ENCODE peak calls at places on chromosomes 6 and 20, in eight cellular contexts. D, L, Y, I, Z, E, S and H are unnamed samples.

GRCh38 chr6:154986787-154987235 is 8.3 kb upstream of the TIAM2 start:
- DNase-seq in E (no peak), Y (no peak), Z (no peak), I (no peak), L (no peak), D (no peak), S (no peak), H (no peak)

GRCh38 chr6:144008501-144009245 is 614 bp upstream of the PLAGL1 start:
- DNase-seq in S (peak), I (no peak), L (peak), E (peak), D (no peak), Y (peak), Z (peak), H (no peak)

GRCh38 chr20:25459916-25460590 is 52.6 kb downstream of the GINS1 start:
- DNase-seq in I (no peak), E (no peak), D (no peak), L (no peak), Z (no peak), Y (no peak), S (no peak), H (no peak)

GRCh38 chr20:47727170-47727880 is 58.0 kb downstream of the SULF2 start:
- DNase-seq in E (peak), Y (no peak), Z (peak), S (no peak), I (no peak), D (no peak), L (peak), H (no peak)

GRCh38 chr6:2182251-2182650 is 63.2 kb downstream of the GMDS start:
- DNase-seq in E (no peak), D (no peak), Z (peak), L (no peak), I (no peak), S (no peak), Y (no peak), H (no peak)

GRCh38 chr20:62523473-62524203 is 47.8 kb upstream of the GATA5 start:
- DNase-seq in D (no peak), Y (no peak), S (no peak), L (no peak), I (peak), Z (peak), E (no peak), H (peak)

GRCh38 chr6:168089186-168090063 is 10.4 kb upstream of the FRMD1 start:
- DNase-seq in I (no peak), Z (no peak), D (no peak), L (no peak), Y (no peak), S (no peak), E (no peak), H (no peak)

GRCh38 chr6:2890981-2891767 is 11.9 kb downstream of the SERPINB9 start:
- DNase-seq in E (no peak), S (no peak), L (peak), D (no peak), Y (no peak), I (no peak), Z (no peak), H (no peak)

GRCh38 chr6:106733386-106733785 is 104.0 kb downstream of the QRSL1 start:
- DNase-seq in D (no peak), L (peak), I (no peak), Z (no peak), Y (no peak), S (no peak), E (no peak), H (no peak)

GRCh38 chr6:157033428-157034140 is 256.4 kb downstream of the ARID1B start:
- DNase-seq in S (no peak), Y (no peak), L (no peak), Z (peak), D (peak), E (no peak), I (no peak), H (no peak)

GRCh38 chr6:136251394-136251793 is 1.3 kb upstream of the MTFR2 start:
- DNase-seq in Y (no peak), D (no peak), E (no peak), L (no peak), Z (peak), S (no peak), I (no peak), H (peak)

GRCh38 chr6:65570340-65570739 is 136.7 kb downstream of the EYS start:
- DNase-seq in Z (no peak), E (no peak), D (no peak), Y (no peak), I (no peak), S (no peak), L (no peak), H (no peak)

GRCh38 chr6:72525821-72526550 is 95.9 kb upstream of the KCNQ5 start:
- DNase-seq in Y (no peak), Z (no peak), I (no peak), D (peak), E (no peak), S (no peak), L (no peak), H (no peak)

GRCh38 chr6:106757722-106758467 is 128.5 kb downstream of the QRSL1 start:
- DNase-seq in E (no peak), Y (no peak), I (no peak), Z (no peak), D (no peak), S (no peak), L (no peak), H (no peak)

GRCh38 chr6:127385668-127386385 is 42.4 kb upstream of the ECHDC1 start:
- DNase-seq in Z (no peak), D (peak), Y (no peak), E (no peak), I (no peak), S (no peak), L (no peak), H (no peak)

GRCh38 chr20:37673429-37673828 is 20.4 kb upstream of the CTNNBL1 start:
- DNase-seq in D (no peak), L (no peak), I (no peak), Y (no peak), E (no peak), Z (no peak), S (no peak), H (no peak)

GRCh38 chr20:14355791-14356190 is 18.4 kb upstream of the FLRT3 start:
- DNase-seq in S (no peak), E (no peak), L (no peak), Y (no peak), Z (no peak), D (no peak), I (no peak), H (no peak)

GRCh38 chr20:25233016-25233772 is 14.7 kb upstream of the PYGB start:
- DNase-seq in I (peak), Y (peak), S (no peak), L (peak), Z (no peak), E (no peak), D (peak), H (peak)

GRCh38 chr6:47126647-47127339 is 84.7 kb upstream of the ADGRF1 start:
- DNase-seq in Y (no peak), S (no peak), L (peak), D (no peak), E (no peak), I (peak), Z (no peak), H (no peak)

GRCh38 chr20:44038681-44039123 is 124.0 kb downstream of the TOX2 start:
- DNase-seq in Y (peak), D (no peak), L (no peak), E (no peak), I (no peak), Z (no peak), S (no peak), H (no peak)

GRCh38 chr20:12201289-12201991 is 283.7 kb downstream of the BTBD3 start:
- DNase-seq in Y (no peak), E (no peak), I (no peak), D (peak), L (no peak), S (peak), Z (no peak), H (no peak)

GRCh38 chr6:72784581-72784980 is 162.7 kb downstream of the KCNQ5 start:
- DNase-seq in Z (no peak), E (no peak), Y (no peak), D (peak), S (no peak), L (no peak), I (no peak), H (no peak)

GRCh38 chr6:169545956-169546355 is 155.9 kb downstream of the WDR27 start:
- DNase-seq in Y (no peak), D (peak), Z (no peak), L (no peak), I (no peak), S (no peak), E (peak), H (no peak)

GRCh38 chr6:21305827-21306469 is 287.6 kb upstream of the SOX4 start:
- DNase-seq in D (peak), Y (no peak), I (peak), E (no peak), L (no peak), Z (no peak), S (no peak), H (no peak)

GRCh38 chr6:145071836-145072235 is 663.5 kb downstream of the EPM2A start:
- DNase-seq in Y (no peak), S (no peak), L (no peak), Z (no peak), D (peak), E (no peak), I (no peak), H (no peak)

GRCh38 chr6:64013061-64013410 is 377.4 kb downstream of the PHF3 start:
- DNase-seq in I (no peak), D (no peak), E (no peak), L (no peak), Y (no peak), Z (no peak), S (no peak), H (no peak)

GRCh38 chr6:7916959-7917358 is 6.4 kb upstream of the TXNDC5 start:
- DNase-seq in Y (no peak), I (no peak), L (no peak), D (no peak), E (no peak), Z (no peak), S (no peak), H (no peak)

GRCh38 chr6:112190164-112190563 is 64.2 kb downstream of the LAMA4 start:
- DNase-seq in L (no peak), I (no peak), Z (no peak), Y (no peak), D (no peak), E (no peak), S (no peak), H (no peak)

GRCh38 chr6:20404641-20405032 is 3.0 kb downstream of the E2F3 start:
- DNase-seq in I (peak), E (peak), D (peak), S (peak), L (peak), Z (peak), Y (no peak), H (peak)

GRCh38 chr6:25768566-25768965 is 14.0 kb downstream of the SLC17A4 start:
- DNase-seq in E (no peak), D (no peak), Z (no peak), L (no peak), I (no peak), S (no peak), Y (no peak), H (no peak)

GRCh38 chr6:129029778-129030177 is 146.8 kb downstream of the LAMA2 start:
- DNase-seq in D (no peak), I (no peak), E (no peak), S (no peak), Z (no peak), Y (no peak), L (no peak), H (no peak)

GRCh38 chr6:90346729-90347128 is 50.1 kb upstream of the BACH2 start:
- DNase-seq in Z (no peak), E (no peak), Y (no peak), I (no peak), L (no peak), D (no peak), S (no peak), H (no peak)

GRCh38 chr20:1299522-1299921 is 29.4 kb downstream of the SDCBP2 start:
- DNase-seq in Z (peak), L (no peak), I (no peak), D (no peak), S (no peak), E (no peak), Y (no peak), H (peak)

GRCh38 chr6:142903806-142904205 is 41.2 kb downstream of the HIVEP2 start:
- DNase-seq in Z (no peak), L (no peak), D (peak), Y (no peak), E (no peak), I (no peak), S (no peak), H (no peak)

GRCh38 chr20:30816182-30816645 is 441.2 kb upstream of the DEFB115 start:
- DNase-seq in L (no peak), Z (peak), S (no peak), E (no peak), D (no peak), I (no peak), Y (peak), H (peak)

GRCh38 chr20:61588356-61589054 is 336.4 kb downstream of the CDH4 start:
- DNase-seq in S (no peak), E (no peak), L (no peak), I (no peak), Z (no peak), Y (no peak), D (peak), H (no peak)

GRCh38 chr6:158910484-158911075 is 89.4 kb downstream of the RSPH3 start:
- DNase-seq in I (no peak), D (no peak), L (no peak), S (no peak), E (no peak), Z (no peak), Y (no peak), H (no peak)

GRCh38 chr6:158908596-158908995 is 89.4 kb upstream of the EZR start:
- DNase-seq in I (no peak), D (no peak), Y (no peak), L (no peak), Z (no peak), E (no peak), S (no peak), H (no peak)

GRCh38 chr6:158909938-158910337 is 90.1 kb downstream of the RSPH3 start:
- DNase-seq in E (no peak), Z (no peak), L (no peak), I (no peak), Y (no peak), S (no peak), D (no peak), H (no peak)

GRCh38 chr6:158912591-158912990 is 87.4 kb downstream of the RSPH3 start:
- DNase-seq in I (no peak), L (no peak), Y (no peak), D (no peak), S (no peak), E (no peak), Z (no peak), H (no peak)

DNA sequence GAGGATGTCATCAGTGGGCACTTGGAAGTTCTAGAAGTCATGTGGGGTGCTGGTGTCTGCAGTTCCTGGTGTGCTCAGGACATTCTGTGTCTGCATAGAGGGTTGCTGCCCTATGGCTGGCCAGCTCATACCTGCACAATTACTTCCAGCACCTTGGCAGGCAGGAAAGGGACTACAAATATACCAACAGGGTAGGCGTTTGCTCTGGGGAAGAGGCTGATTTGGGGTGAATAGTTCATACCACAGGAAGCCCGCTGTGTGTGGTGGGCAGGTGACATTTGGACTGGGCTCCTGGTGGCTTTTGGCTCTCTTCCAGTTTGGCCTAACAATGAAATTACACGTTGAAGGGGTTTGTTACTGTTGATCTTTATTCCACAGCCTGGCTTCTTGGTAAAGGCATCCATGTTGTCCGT is 88.2 kb downstream of the RSPH3 start:
- DNase-seq in E (no peak), I (no peak), Y (no peak), L (no peak), S (no peak), Z (no peak), D (no peak), H (no peak)
- TF ChIP-seq POLR2A in E (no peak), I (no peak), Y (no peak), L (no peak), S (no peak), Z (no peak), D (no peak), H (no peak)

DNA sequence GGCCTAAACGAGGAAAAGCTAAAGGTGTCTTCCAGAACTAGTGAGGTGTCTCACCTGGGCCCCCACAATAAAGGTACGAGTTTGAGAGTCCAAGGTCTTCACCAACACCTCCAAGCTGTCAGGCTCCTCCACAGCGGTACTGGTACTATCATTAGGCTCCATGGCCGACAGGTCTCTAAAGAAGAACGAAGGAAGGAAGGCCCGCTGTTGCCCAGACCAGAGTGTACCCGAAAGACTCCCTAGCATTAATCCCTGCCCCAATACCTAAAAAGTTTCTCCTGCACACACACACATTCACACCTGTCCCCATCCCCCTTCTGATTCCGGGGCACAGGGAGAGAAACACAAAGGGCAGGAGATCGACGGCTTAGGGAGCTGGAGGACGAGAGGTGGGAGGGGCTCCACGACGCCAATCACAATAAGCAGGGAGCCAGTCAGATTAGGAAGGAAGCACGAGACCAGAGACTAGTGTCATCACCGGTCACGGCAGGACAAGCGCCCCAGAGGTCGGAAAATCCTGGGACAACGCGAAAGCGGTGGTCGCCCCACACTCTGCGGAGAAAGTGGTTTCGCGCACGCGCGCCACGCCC is 764 bp downstream of the BAG6 start:
- DNase-seq in I (peak), L (peak), E (peak), D (peak), Z (peak), Y (no peak), S (no peak), H (no peak)
- TF ChIP-seq POLR2A in I (no peak), L (no peak), E (no peak), D (no peak), Z (no peak), Y (no peak), S (no peak), H (no peak)

DNA sequence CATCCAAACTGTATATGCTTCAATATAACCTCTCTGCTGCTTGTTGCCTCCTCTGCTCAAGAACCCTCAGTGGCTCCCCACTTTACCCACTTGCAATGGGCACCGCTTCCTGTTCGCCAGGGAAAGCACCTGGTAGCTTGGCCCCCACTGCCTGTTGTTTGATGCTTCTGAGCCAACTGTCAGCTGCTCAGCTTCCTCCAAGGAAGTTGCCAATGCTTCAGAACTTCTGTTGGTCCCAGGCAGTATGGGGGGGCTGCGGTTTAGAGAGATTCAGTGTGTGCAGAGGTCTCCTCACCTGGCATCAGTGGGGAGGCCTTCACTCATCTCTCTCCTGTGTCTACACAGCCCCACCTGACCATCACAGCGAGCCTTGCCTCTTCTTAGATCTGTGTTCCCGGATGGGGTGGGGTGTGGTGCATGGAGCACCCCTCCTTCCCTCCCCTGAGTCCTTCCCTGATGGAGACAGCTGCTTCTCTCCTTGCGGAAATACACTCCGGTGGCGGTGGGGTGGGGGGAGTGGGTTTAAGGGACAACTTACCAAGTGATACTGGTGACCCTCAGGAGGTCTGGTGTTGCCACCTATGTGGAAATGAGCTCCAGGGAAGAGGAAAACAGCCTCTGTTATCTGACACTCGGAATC is 308.1 kb downstream of the CDH26 start:
- DNase-seq in L (no peak), S (no peak), E (no peak), D (no peak), I (no peak), Y (no peak), Z (no peak), H (no peak)
- TF ChIP-seq POLR2A in L (no peak), S (no peak), E (no peak), D (no peak), I (no peak), Y (no peak), Z (no peak), H (no peak)

DNA sequence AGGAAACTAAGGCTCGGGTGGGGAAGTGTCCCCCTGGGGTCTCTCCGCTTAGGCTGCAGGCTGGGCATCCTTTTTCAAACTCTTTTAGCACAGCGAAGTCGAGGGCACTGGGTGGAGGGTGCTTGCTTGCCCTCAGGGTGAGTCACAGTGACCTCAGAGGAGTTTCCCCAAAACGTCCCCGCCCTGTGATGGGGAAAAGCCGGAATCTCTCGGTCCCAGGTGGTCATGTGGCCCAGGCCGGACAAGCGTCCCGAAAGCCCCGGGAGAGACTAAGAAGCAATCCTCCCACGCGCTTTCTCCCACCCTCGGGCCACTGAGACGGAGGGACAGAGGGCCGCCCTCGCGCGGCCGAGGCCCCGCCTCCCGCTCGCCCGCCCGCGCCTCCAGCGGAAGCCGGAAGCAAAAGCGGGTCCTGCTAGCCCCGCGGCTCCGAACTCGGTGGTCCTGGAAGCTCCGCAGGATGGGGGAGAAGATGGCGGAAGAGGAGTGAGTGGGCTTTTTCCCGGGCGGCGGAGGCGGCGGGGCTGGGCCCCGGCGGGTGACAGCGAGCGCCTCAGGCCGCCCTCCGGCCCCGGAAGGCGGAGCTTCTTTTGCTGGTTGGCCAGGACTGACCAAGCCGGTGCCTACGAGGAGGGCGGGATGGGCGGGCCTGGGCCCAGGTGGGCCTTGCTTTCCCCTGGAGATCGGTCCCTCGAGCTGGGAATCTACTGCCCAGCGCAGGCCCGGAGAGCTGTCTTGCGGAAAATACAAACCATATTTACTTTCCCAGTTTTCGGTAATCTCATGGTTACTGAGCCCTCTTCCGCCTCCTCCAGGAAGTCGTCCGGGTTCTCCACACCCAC is at the start of gene SLC9A8:
- DNase-seq in I (peak), L (peak), Y (peak), Z (peak), E (peak), S (peak), D (peak), H (peak)
- TF ChIP-seq POLR2A in I (peak), L (peak), Y (peak), Z (peak), E (peak), S (peak), D (peak), H (peak)